ENCODE peak calls at places on chromosomes 1 and 21, in six cellular contexts. One of them, this sample, is unnamed. For H3K4me1, the result is how much of the 10 kb centered on the place peaks cover.

GRCh38 chr1:66732407-66733166 is 19.7 kb upstream of the DYNLT5 start:
- DNase-seq in pancreas: no peak
- DNase-seq in ascending aorta: no peak
- DNase-seq in cardiac muscle cell: no peak
- DNase-seq in colonic mucosa: no peak
- DNase-seq in uterus: no peak
- DNase-seq in this sample: no peak

GRCh38 chr1:41348394-41348793 is 12.8 kb upstream of the FOXO6 start:
- DNase-seq in pancreas: no peak
- DNase-seq in cardiac muscle cell: no peak
- DNase-seq in uterus: no peak
- DNase-seq in ascending aorta: no peak
- DNase-seq in colonic mucosa: no peak
- DNase-seq in this sample: peak

GRCh38 chr1:172117800-172118199 is 276.5 kb downstream of the DNM3 start:
- DNase-seq in cardiac muscle cell: no peak
- DNase-seq in ascending aorta: no peak
- DNase-seq in uterus: no peak
- DNase-seq in colonic mucosa: no peak
- DNase-seq in pancreas: no peak
- DNase-seq in this sample: no peak

GRCh38 chr1:1021010-1021845 is 1.3 kb downstream of the AGRN start:
- DNase-seq in colonic mucosa: peak
- DNase-seq in cardiac muscle cell: no peak
- DNase-seq in ascending aorta: no peak
- DNase-seq in pancreas: peak
- DNase-seq in uterus: no peak
- DNase-seq in this sample: no peak

GRCh38 chr1:216071227-216071626 is 352.0 kb downstream of the USH2A start:
- DNase-seq in ascending aorta: no peak
- DNase-seq in colonic mucosa: no peak
- DNase-seq in pancreas: no peak
- DNase-seq in cardiac muscle cell: no peak
- DNase-seq in uterus: no peak
- DNase-seq in this sample: no peak

GRCh38 chr1:32886012-32886827 is at the start of gene HPCA:
- DNase-seq in uterus: no peak
- DNase-seq in colonic mucosa: peak
- DNase-seq in ascending aorta: no peak
- DNase-seq in pancreas: peak
- DNase-seq in cardiac muscle cell: peak
- DNase-seq in this sample: peak

GRCh38 chr1:23403038-23403336 is 21.6 kb downstream of the TCEA3 start:
- DNase-seq in uterus: peak
- DNase-seq in colonic mucosa: no peak
- DNase-seq in pancreas: no peak
- DNase-seq in cardiac muscle cell: no peak
- DNase-seq in ascending aorta: no peak
- DNase-seq in this sample: peak

GRCh38 chr21:27804515-27804914 is 837.6 kb upstream of the ADAMTS5 start:
- DNase-seq in colonic mucosa: no peak
- DNase-seq in uterus: no peak
- DNase-seq in cardiac muscle cell: peak
- DNase-seq in ascending aorta: no peak
- DNase-seq in pancreas: no peak
- DNase-seq in this sample: no peak

GRCh38 chr1:168341576-168341975 is 60.9 kb downstream of the TBX19 start:
- DNase-seq in cardiac muscle cell: no peak
- DNase-seq in colonic mucosa: no peak
- DNase-seq in ascending aorta: no peak
- DNase-seq in uterus: no peak
- DNase-seq in pancreas: no peak
- DNase-seq in this sample: no peak

GRCh38 chr1:34896612-34897011 is 32.8 kb downstream of the DLGAP3 start:
- DNase-seq in pancreas: no peak
- DNase-seq in uterus: no peak
- DNase-seq in ascending aorta: no peak
- DNase-seq in cardiac muscle cell: no peak
- DNase-seq in colonic mucosa: no peak
- DNase-seq in this sample: no peak

GRCh38 chr1:24591781-24592180 is 35.9 kb downstream of the NCMAP start:
- DNase-seq in pancreas: no peak
- DNase-seq in uterus: no peak
- DNase-seq in colonic mucosa: no peak
- DNase-seq in cardiac muscle cell: no peak
- DNase-seq in ascending aorta: no peak
- DNase-seq in this sample: no peak

GRCh38 chr1:72439036-72439435 is 156.7 kb upstream of the NEGR1 start:
- DNase-seq in ascending aorta: no peak
- DNase-seq in colonic mucosa: no peak
- DNase-seq in cardiac muscle cell: no peak
- DNase-seq in pancreas: no peak
- DNase-seq in uterus: no peak
- DNase-seq in this sample: no peak

GRCh38 chr1:93963585-93963984 is 54.4 kb upstream of the GCLM start:
- DNase-seq in cardiac muscle cell: no peak
- DNase-seq in uterus: no peak
- DNase-seq in ascending aorta: no peak
- DNase-seq in pancreas: no peak
- DNase-seq in colonic mucosa: peak
- DNase-seq in this sample: no peak

GRCh38 chr1:110084226-110085078 is 14.0 kb upstream of the ALX3 start:
- DNase-seq in pancreas: peak
- DNase-seq in cardiac muscle cell: peak
- DNase-seq in colonic mucosa: peak
- DNase-seq in uterus: peak
- DNase-seq in ascending aorta: no peak
- DNase-seq in this sample: peak

GRCh38 chr1:229328598-229329362 is 14.1 kb downstream of the CCSAP start:
- DNase-seq in uterus: no peak
- DNase-seq in colonic mucosa: no peak
- DNase-seq in cardiac muscle cell: no peak
- DNase-seq in ascending aorta: no peak
- DNase-seq in pancreas: no peak
- DNase-seq in this sample: no peak

GRCh38 chr1:30757196-30757949 is at the start of gene LAPTM5:
- DNase-seq in colonic mucosa: peak
- DNase-seq in ascending aorta: no peak
- DNase-seq in cardiac muscle cell: no peak
- DNase-seq in pancreas: no peak
- DNase-seq in uterus: no peak
- DNase-seq in this sample: peak

GRCh38 chr1:8913457-8913856 is 32.2 kb upstream of the CA6 start:
- DNase-seq in ascending aorta: no peak
- DNase-seq in colonic mucosa: no peak
- DNase-seq in cardiac muscle cell: no peak
- DNase-seq in pancreas: no peak
- DNase-seq in uterus: no peak
- DNase-seq in this sample: no peak

GRCh38 chr1:2985121-2985561 is 36.1 kb upstream of the ACTRT2 start:
- DNase-seq in colonic mucosa: no peak
- DNase-seq in ascending aorta: peak
- DNase-seq in uterus: no peak
- DNase-seq in cardiac muscle cell: no peak
- DNase-seq in pancreas: peak
- DNase-seq in this sample: no peak

GRCh38 chr1:98090351-98090750 is 169.5 kb upstream of the DPYD start:
- DNase-seq in ascending aorta: no peak
- DNase-seq in uterus: no peak
- DNase-seq in cardiac muscle cell: no peak
- DNase-seq in pancreas: no peak
- DNase-seq in colonic mucosa: no peak
- DNase-seq in this sample: no peak

GRCh38 chr1:213657879-213658278 is 329.9 kb upstream of the PROX1 start:
- DNase-seq in cardiac muscle cell: no peak
- DNase-seq in uterus: no peak
- DNase-seq in colonic mucosa: no peak
- DNase-seq in ascending aorta: no peak
- DNase-seq in pancreas: no peak
- DNase-seq in this sample: no peak

GRCh38 chr1:229578168-229579100 is 19.9 kb upstream of the ABCB10 start:
- DNase-seq in pancreas: no peak
- DNase-seq in cardiac muscle cell: no peak
- DNase-seq in colonic mucosa: no peak
- DNase-seq in uterus: no peak
- DNase-seq in ascending aorta: no peak
- DNase-seq in this sample: no peak

DNA sequence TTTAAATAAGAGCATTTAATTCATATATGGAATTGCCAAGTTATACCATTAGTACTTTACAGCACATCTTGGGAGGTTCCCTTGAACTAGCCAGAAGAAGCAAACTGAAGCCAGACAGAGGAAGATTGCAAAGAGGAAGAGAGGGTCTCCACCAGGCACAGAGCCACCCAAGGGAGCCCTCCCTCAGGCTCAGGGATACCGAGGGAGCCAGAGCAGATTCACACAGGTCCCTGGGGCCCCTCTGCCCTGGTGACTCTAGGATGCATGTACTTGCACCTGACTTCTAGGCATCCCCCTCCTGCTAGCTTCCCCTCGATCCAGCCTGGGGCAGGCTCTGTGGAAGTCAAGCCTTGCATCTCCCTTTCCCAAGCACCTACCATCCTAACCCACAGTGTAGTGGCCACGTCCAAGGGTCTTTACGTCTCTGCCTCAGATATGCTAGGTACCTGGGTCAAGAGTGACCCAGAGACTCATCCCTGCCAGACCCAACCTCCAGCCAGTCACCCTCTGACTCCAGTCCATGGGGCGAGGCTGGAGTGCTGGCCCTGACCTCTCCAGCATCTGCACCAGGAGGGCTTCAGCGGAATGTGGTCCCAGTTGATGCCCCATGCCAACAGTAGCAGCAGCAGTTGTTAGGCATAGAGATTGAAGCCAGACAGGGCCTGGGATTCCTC is 6.4 kb downstream of the IFNAR2 start:
- DNase-seq in cardiac muscle cell: no peak
- DNase-seq in pancreas: no peak
- DNase-seq in uterus: no peak
- DNase-seq in colonic mucosa: no peak
- DNase-seq in ascending aorta: no peak
- DNase-seq in this sample: no peak
- H3K4me1 ChIP-seq in cardiac muscle cell: under half
- H3K4me1 ChIP-seq in pancreas: under half
- H3K4me1 ChIP-seq in uterus: under half
- H3K4me1 ChIP-seq in colonic mucosa: under half
- H3K4me1 ChIP-seq in ascending aorta: under half
- H3K4me1 ChIP-seq in this sample: under half

DNA sequence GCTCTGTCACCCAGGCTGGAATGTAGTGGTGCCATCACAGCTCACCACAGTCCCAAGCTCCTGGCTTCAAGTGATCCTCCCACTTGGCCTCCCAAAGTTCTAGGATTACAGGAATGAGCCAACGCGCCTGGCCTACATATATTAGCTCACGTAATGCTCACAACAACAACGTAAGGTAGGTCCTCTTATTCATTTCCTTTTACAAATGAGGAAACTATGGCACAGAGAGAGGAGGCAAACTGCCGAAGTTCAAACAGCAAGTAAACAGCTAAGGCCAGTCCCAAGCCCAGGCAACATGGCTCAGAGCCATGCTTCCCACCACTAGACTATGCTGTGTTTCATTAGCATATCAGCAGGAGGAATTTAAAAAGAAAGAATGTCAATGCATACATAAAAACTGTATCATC is 284.4 kb downstream of the VAV3 start:
- DNase-seq in cardiac muscle cell: no peak
- DNase-seq in colonic mucosa: peak
- DNase-seq in pancreas: no peak
- DNase-seq in uterus: no peak
- DNase-seq in ascending aorta: no peak
- DNase-seq in this sample: no peak
- H3K27ac ChIP-seq in cardiac muscle cell: no peak
- H3K27ac ChIP-seq in colonic mucosa: peak
- H3K27ac ChIP-seq in pancreas: no peak
- H3K27ac ChIP-seq in uterus: no peak
- H3K27ac ChIP-seq in ascending aorta: no peak
- H3K27ac ChIP-seq in this sample: no peak

DNA sequence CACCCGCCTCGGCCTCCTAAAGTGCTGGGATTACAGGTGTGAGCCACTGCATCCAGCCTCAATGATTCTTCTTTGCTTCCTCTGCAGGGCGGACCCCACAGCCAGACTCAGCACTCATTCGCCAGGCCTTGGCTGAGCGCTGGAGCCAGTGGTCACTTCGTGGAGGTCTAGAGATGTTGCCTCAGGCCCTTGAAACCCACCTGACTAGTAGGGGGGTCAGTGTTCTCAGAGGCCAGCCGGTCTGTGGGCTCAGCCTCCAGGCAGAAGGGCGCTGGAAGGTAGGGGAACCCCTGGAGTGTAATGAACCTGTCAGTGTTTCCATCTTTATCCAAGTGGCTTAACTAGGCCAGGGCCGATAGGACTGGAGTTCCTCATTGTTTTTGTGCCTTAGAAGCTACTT is 2.7 kb downstream of the PPOX start:
- DNase-seq in uterus: no peak
- DNase-seq in pancreas: peak
- DNase-seq in ascending aorta: no peak
- DNase-seq in cardiac muscle cell: no peak
- DNase-seq in colonic mucosa: no peak
- DNase-seq in this sample: no peak
- TF ChIP-seq CTCF in uterus: no peak
- TF ChIP-seq CTCF in pancreas: no peak
- TF ChIP-seq CTCF in ascending aorta: no peak
- TF ChIP-seq CTCF in cardiac muscle cell: no peak
- TF ChIP-seq CTCF in colonic mucosa: no peak
- TF ChIP-seq CTCF in this sample: no peak

GRCh38 chr1:180170569-180170968 is 15.9 kb downstream of the QSOX1 start:
- DNase-seq in pancreas: no peak
- DNase-seq in ascending aorta: no peak
- DNase-seq in cardiac muscle cell: no peak
- DNase-seq in colonic mucosa: peak
- DNase-seq in uterus: no peak
- DNase-seq in this sample: no peak

GRCh38 chr1:180171691-180172090 is 17.0 kb downstream of the QSOX1 start:
- DNase-seq in colonic mucosa: no peak
- DNase-seq in pancreas: no peak
- DNase-seq in cardiac muscle cell: no peak
- DNase-seq in ascending aorta: no peak
- DNase-seq in uterus: no peak
- DNase-seq in this sample: no peak

GRCh38 chr1:180168786-180169640 is 14.3 kb downstream of the QSOX1 start:
- DNase-seq in colonic mucosa: peak
- DNase-seq in uterus: peak
- DNase-seq in ascending aorta: no peak
- DNase-seq in pancreas: peak
- DNase-seq in cardiac muscle cell: peak
- DNase-seq in this sample: peak

GRCh38 chr1:180167721-180168467 is 13.2 kb downstream of the QSOX1 start:
- DNase-seq in ascending aorta: no peak
- DNase-seq in pancreas: peak
- DNase-seq in uterus: peak
- DNase-seq in cardiac muscle cell: peak
- DNase-seq in colonic mucosa: peak
- DNase-seq in this sample: peak

DNA sequence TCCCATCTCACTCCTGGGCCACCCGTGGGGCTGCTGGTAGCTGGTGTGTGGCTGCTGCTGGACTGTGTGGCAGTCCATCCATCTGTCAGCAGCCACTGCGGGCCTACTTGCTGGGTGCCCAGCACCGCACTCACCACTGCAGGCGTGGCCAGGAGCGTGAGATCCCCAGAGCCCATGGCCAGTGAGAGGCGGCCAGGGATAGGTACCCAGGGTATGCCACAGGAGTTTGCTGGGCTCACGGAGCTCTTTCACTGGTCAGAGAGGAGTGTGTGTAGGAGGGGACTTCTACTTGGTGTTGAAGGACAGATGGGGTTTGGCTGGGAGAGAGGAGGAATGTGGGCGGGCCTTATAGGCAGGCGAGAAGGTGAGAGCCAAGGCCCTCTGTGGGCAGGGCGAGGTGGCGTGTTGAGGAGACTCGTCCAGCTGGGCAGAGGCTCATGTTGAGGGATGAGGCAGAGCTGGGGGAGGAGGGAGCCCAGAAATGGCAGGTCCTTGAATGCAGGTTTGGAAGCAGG is 15.0 kb downstream of the QSOX1 start:
- DNase-seq in cardiac muscle cell: no peak
- DNase-seq in colonic mucosa: peak
- DNase-seq in ascending aorta: no peak
- DNase-seq in uterus: no peak
- DNase-seq in pancreas: no peak
- DNase-seq in this sample: no peak
- H3K4me1 ChIP-seq in cardiac muscle cell: under half
- H3K4me1 ChIP-seq in colonic mucosa: under half
- H3K4me1 ChIP-seq in ascending aorta: under half
- H3K4me1 ChIP-seq in uterus: under half
- H3K4me1 ChIP-seq in pancreas: under half
- H3K4me1 ChIP-seq in this sample: under half

This sample was measured in adrenal gland.